ENCODE peak calls at places on chromosomes 13 and 19, in ten cellular contexts. R, U, L, T, K, A, Z, S, E and O are unnamed samples.
A peak's percentile ranks its signal among the peaks of the same experiment; 100 is the strongest.

GRCh38 chr19:29694669-29695627 is 20.1 kb downstream of the C19orf12 start:
- DNase-seq in R (peak; percentile 84), U (peak; percentile 92), L (peak; percentile 37), T (peak; percentile 73), K (peak; percentile 19), A (peak; percentile 86), Z (peak; percentile 76), S (peak; percentile 55), E (peak; percentile 51), O (peak; percentile 84)

GRCh38 chr19:29417048-29417447 is 108.7 kb upstream of the VSTM2B start:
- DNase-seq in R (no peak), U (no peak), L (no peak), T (no peak), K (no peak), A (no peak), Z (no peak), S (no peak), E (no peak), O (no peak)

GRCh38 chr13:59970847-59971246 is 192.9 kb downstream of the DIAPH3 start:
- DNase-seq in R (no peak), U (no peak), L (no peak), T (peak; percentile 7), K (no peak), A (no peak), Z (no peak), S (no peak), E (no peak), O (no peak)

GRCh38 chr19:11519138-11519537 is 9.8 kb downstream of the ECSIT start:
- DNase-seq in R (no peak), U (no peak), L (no peak), T (no peak), K (no peak), A (no peak), Z (no peak), S (peak; percentile 50), E (no peak), O (no peak)

GRCh38 chr19:3852614-3853254 is 16.1 kb downstream of the ZFR2 start:
- DNase-seq in R (peak; percentile 46), U (no peak), L (no peak), T (peak; percentile 8), K (peak; percentile 92), A (no peak), Z (peak; percentile 34), S (peak; percentile 53), E (peak; percentile 86), O (no peak)

GRCh38 chr19:47226426-47227346 is 4.3 kb downstream of the BBC3 start:
- DNase-seq in R (peak; percentile 95), U (peak; percentile 60), L (no peak), T (peak; percentile 90), K (peak; percentile 31), A (peak; percentile 53), Z (peak; percentile 83), S (peak; percentile 41), E (peak; percentile 62), O (no peak)

GRCh38 chr13:101706651-101707050 is 254.2 kb downstream of the ITGBL1 start:
- DNase-seq in R (no peak), U (no peak), L (peak; percentile 91), T (no peak), K (peak; percentile 46), A (peak; percentile 35), Z (peak; percentile 96), S (peak; percentile 92), E (peak; percentile 80), O (no peak)

GRCh38 chr19:27793128-27793643 is 1419.8 kb downstream of the UQCRFS1 start:
- DNase-seq in R (peak; percentile 91), U (peak; percentile 65), L (peak; percentile 41), T (peak; percentile 63), K (peak; percentile 89), A (peak; percentile 18), Z (peak; percentile 74), S (peak; percentile 96), E (peak; percentile 85), O (no peak)

GRCh38 chr19:16527334-16527935 is 14.8 kb downstream of the CHERP start:
- DNase-seq in R (no peak), U (no peak), L (no peak), T (no peak), K (no peak), A (no peak), Z (no peak), S (peak; percentile 60), E (no peak), O (no peak)

GRCh38 chr19:16525751-16526481 is 16.3 kb downstream of the CHERP start:
- DNase-seq in R (no peak), U (no peak), L (no peak), T (no peak), K (no peak), A (no peak), Z (no peak), S (no peak), E (no peak), O (no peak)

GRCh38 chr19:16529466-16530144 is 12.6 kb downstream of the CHERP start:
- DNase-seq in R (no peak), U (no peak), L (no peak), T (no peak), K (no peak), A (no peak), Z (no peak), S (no peak), E (no peak), O (no peak)

GRCh38 chr19:16530540-16531379 is 11.5 kb downstream of the CHERP start:
- DNase-seq in R (no peak), U (no peak), L (no peak), T (no peak), K (no peak), A (no peak), Z (no peak), S (no peak), E (no peak), O (no peak)

GRCh38 chr19:16527971-16528521 is 14.2 kb downstream of the CHERP start:
- DNase-seq in R (peak; percentile 76), U (peak; percentile 61), L (no peak), T (no peak), K (no peak), A (peak; percentile 46), Z (peak; percentile 13), S (peak; percentile 29), E (no peak), O (peak; percentile 16)
- TF ChIP-seq CTCF in R (peak; percentile 70), U (peak; percentile 52), L (peak; percentile 32), T (no peak), K (no peak), A (peak; percentile 39), Z (peak; percentile 43), S (peak; percentile 44), E (peak; percentile 64), O (peak; percentile 53)

DNA sequence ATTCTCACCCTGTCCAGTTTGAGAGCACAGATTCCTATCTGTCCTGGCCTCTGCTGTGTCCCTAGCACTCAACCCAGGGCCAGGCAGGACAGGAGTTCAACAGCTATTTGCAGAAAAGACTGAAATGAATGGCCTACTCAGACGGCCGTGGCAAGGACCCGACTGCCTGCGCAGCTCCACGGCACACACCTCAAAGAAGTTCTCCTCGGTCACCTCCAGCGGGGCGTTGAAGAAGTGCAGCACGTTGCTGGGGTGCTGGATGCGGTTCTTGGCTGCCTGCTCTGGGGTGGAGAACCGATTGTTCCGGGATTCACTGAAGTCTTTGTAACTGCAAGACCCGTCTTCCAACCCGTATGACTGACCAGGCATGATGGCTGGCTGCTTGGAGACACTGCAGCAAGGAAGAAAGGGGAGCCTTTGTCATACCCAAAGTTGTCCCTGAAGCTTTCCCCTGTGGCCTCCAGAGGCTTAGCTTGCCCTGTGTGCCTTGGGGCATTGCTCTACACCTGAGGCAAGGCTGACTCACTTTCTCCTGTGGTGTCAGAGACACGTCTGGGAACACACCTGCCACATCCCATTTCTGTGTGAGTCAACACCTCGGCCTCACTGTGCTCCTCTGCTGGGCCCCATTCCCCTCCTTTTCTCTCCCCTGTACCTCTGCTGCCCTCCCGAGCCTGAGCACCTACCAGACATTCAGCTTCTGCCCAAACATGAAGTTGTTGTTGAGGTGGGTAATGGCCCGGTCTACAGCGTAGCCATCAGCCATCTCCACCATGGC is 6.8 kb upstream of the ECH1 start:
- DNase-seq in R (no peak), U (no peak), L (no peak), T (no peak), K (peak; percentile 88), A (no peak), Z (no peak), S (peak; percentile 98), E (no peak), O (no peak)
- TF ChIP-seq CTCF in R (no peak), U (no peak), L (no peak), T (no peak), K (no peak), A (no peak), Z (no peak), S (peak; percentile 74), E (no peak), O (no peak)

GRCh38 chr13:75896271-75896670 is 260.1 kb downstream of the LMO7 start:
- DNase-seq in R (no peak), U (no peak), L (no peak), T (no peak), K (no peak), A (no peak), Z (no peak), S (no peak), E (peak; percentile 54), O (no peak)
- TF ChIP-seq CTCF in R (no peak), U (no peak), L (no peak), T (no peak), K (no peak), A (no peak), Z (no peak), S (no peak), E (no peak), O (no peak)

GRCh38 chr13:22175211-22175610 is 504.3 kb downstream of the FGF9 start:
- DNase-seq in R (no peak), U (no peak), L (no peak), T (no peak), K (no peak), A (no peak), Z (no peak), S (no peak), E (no peak), O (no peak)

GRCh38 chr13:22169473-22169872 is 498.6 kb downstream of the FGF9 start:
- DNase-seq in R (no peak), U (no peak), L (no peak), T (no peak), K (no peak), A (no peak), Z (no peak), S (no peak), E (no peak), O (no peak)

GRCh38 chr13:22176968-22177545 is 506.2 kb downstream of the FGF9 start:
- DNase-seq in R (no peak), U (no peak), L (no peak), T (no peak), K (no peak), A (no peak), Z (no peak), S (no peak), E (no peak), O (no peak)

GRCh38 chr13:22175815-22176214 is 504.9 kb downstream of the FGF9 start:
- DNase-seq in R (no peak), U (no peak), L (no peak), T (no peak), K (no peak), A (no peak), Z (no peak), S (no peak), E (no peak), O (no peak)

DNA sequence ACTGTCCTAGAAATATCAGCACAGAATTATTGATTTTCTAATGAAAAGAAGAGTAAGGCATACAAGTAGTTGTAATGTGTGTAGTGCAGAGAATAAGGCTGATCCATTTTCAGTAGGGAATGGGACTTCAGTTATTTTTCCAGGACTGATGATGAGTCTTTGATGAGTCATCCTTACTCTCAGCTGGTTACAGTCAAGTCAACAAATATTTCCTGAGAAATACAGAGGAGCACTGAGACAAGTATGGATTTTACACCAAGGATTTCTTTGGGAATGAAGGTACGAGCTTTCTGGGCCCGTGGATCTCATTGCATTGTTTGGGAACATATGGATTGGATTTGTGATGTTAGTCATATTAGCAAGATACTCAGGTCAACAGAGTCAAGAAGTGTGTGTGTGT is 502.7 kb downstream of the FGF9 start:
- DNase-seq in R (no peak), U (no peak), L (no peak), T (no peak), K (peak; percentile 38), A (no peak), Z (peak; percentile 27), S (peak; percentile 39), E (peak; percentile 2), O (no peak)
- TF ChIP-seq CTCF in R (no peak), U (no peak), L (no peak), T (no peak), K (no peak), A (no peak), Z (no peak), S (no peak), E (no peak), O (no peak)